ENCODE peak calls at places on chromosome 6, in five cellular contexts. M is esophagus muscularis mucosa, H is stomach, L is K562, A is H1. F is an unnamed sample.

GRCh38 chr6:45786243-45786795 is 229.3 kb downstream of the CLIC5 start:
- DNase-seq in M (peak), H (no peak), L (no peak), A (no peak), F (no peak)

GRCh38 chr6:109998159-109998785 is 20.2 kb downstream of the GPR6 start:
- DNase-seq in M (no peak), H (no peak), L (no peak), A (no peak), F (no peak)

GRCh38 chr6:79710127-79710526 is 79.0 kb downstream of the SH3BGRL2 start:
- DNase-seq in M (no peak), H (no peak), L (no peak), A (no peak), F (no peak)

GRCh38 chr6:21824431-21825180 is 231.1 kb downstream of the SOX4 start:
- DNase-seq in M (no peak), H (no peak), L (no peak), A (no peak), F (no peak)

GRCh38 chr6:89492025-89492640 is 59.2 kb downstream of the ANKRD6 start:
- DNase-seq in M (no peak), H (no peak), L (no peak), A (no peak), F (no peak)

GRCh38 chr6:44216677-44217331 is at the start of gene MYMX:
- DNase-seq in M (no peak), H (peak), L (no peak), A (peak), F (no peak)

GRCh38 chr6:27026361-27026760 is 221.1 kb upstream of the PRSS16 start:
- DNase-seq in M (no peak), H (no peak), L (no peak), A (no peak), F (no peak)

GRCh38 chr6:169589699-169590257 is 112.1 kb downstream of the WDR27 start:
- DNase-seq in M (no peak), H (no peak), L (no peak), A (no peak), F (no peak)

GRCh38 chr6:118283759-118284158 is 264.3 kb upstream of the PLN start:
- DNase-seq in M (no peak), H (peak), L (peak), A (no peak), F (peak)

GRCh38 chr6:142845143-142845571 is 99.8 kb downstream of the HIVEP2 start:
- DNase-seq in M (no peak), H (no peak), L (no peak), A (no peak), F (no peak)

GRCh38 chr6:23013776-23014175 is 444.4 kb downstream of the HDGFL1 start:
- DNase-seq in M (no peak), H (no peak), L (no peak), A (no peak), F (no peak)

GRCh38 chr6:43722920-43723565 is 35.5 kb upstream of the MRPS18A start:
- DNase-seq in M (no peak), H (no peak), L (no peak), A (no peak), F (no peak)

GRCh38 chr6:87671555-87672029 is 30.4 kb downstream of the AKIRIN2 start:
- DNase-seq in M (no peak), H (no peak), L (no peak), A (no peak), F (no peak)
- TF ChIP-seq EP300 in M (no peak), H (no peak), L (no peak), A (no peak), F (no peak)

GRCh38 chr6:154510144-154510905 is at the start of gene CNKSR3:
- DNase-seq in M (peak), H (peak), L (peak), A (peak), F (peak)
- TF ChIP-seq POLR2A in M (no peak), H (peak), L (no peak), A (no peak), F (peak)

GRCh38 chr6:119285908-119286625 is 63.5 kb downstream of the MAN1A1 start:
- DNase-seq in M (no peak), H (no peak), L (no peak), A (no peak), F (no peak)
- TF ChIP-seq EP300 in M (no peak), H (no peak), L (no peak), A (no peak), F (no peak)

GRCh38 chr6:31652925-31653724 is 664 bp upstream of the BAG6 start:
- DNase-seq in M (peak), H (peak), L (peak), A (no peak), F (no peak)
- TF ChIP-seq POLR2A in M (no peak), H (no peak), L (peak), A (no peak), F (peak)

GRCh38 chr6:33430991-33431879 is 11.4 kb downstream of the SYNGAP1 start:
- DNase-seq in M (peak), H (peak), L (peak), A (peak), F (peak)
- TF ChIP-seq EP300 in M (no peak), H (no peak), L (no peak), A (no peak), F (no peak)

DNA sequence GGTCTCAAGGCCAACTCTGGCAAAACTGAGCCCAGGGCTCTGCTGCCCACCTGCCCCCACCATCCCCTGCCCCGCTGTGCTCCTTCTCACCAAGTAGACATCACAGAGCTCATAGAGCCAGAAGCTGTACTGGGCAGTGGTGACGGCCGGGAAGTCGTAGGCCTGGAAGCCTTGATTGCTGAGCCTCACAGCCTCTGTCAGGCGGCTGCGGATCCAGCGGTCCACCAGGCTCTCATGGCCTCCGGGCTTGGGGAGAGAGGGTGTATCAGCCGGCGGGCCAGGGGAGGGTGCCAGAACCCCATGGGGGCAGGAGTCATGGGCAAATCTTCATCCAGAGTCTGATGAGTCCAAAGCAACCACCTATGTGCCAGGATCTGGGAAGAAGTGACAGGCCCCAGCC is 2.8 kb upstream of the VWA7 start:
- DNase-seq in M (no peak), H (no peak), L (no peak), A (no peak), F (no peak)
- TF ChIP-seq POLR2A in M (no peak), H (no peak), L (no peak), A (no peak), F (no peak)

GRCh38 chr6:6643398-6643797 is 54.9 kb downstream of the LY86 start:
- DNase-seq in M (no peak), H (no peak), L (no peak), A (no peak), F (no peak)
- TF ChIP-seq EP300 in M (no peak), H (no peak), L (no peak), A (no peak), F (no peak)

GRCh38 chr6:10696655-10697054 is 1.9 kb downstream of the PAK1IP1 start:
- DNase-seq in M (no peak), H (no peak), L (no peak), A (no peak), F (no peak)

GRCh38 chr6:10692965-10693538 is 1.4 kb downstream of the C6orf52 start:
- DNase-seq in M (no peak), H (no peak), L (no peak), A (no peak), F (no peak)

GRCh38 chr6:10695086-10695657 is 400 bp downstream of the PAK1IP1 start:
- DNase-seq in M (no peak), H (no peak), L (no peak), A (no peak), F (no peak)

GRCh38 chr6:10690651-10691445 is 3.6 kb downstream of the C6orf52 start:
- DNase-seq in M (no peak), H (no peak), L (no peak), A (no peak), F (no peak)

GRCh38 chr6:10694302-10695085 is at the start of the genes C6orf52 and PAK1IP1:
- DNase-seq in M (peak), H (peak), L (peak), A (peak), F (peak)
- TF ChIP-seq POLR2A in M (peak), H (peak), L (peak), A (peak), F (peak)

DNA sequence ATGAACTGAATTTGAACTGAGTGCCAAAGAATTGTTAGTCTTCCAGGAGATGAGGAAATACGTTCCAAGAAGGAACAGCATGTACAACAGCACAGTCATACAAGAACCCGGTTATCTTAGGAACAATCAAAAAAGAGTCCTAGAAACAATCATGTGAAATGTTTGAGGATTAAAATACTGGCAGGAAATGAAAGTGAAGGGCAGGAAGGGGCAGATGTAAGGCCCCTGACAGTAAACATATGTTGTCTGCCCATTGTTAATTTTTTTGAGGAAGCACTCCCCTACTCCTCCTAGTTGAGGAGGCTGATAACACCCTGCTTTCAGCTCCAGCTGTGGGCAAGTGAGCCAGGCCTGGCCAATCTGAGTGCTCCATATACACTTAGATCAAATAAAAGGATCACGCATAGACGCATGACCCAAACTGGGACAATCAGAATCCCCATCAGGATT is 220.9 kb downstream of the HACE1 start:
- DNase-seq in M (no peak), H (no peak), L (no peak), A (no peak), F (no peak)
- TF ChIP-seq EP300 in M (no peak), H (no peak), L (no peak), A (no peak), F (no peak)

F was measured in ovary.